ENCODE peak calls at places on chromosomes 12 and 14, in seven cellular contexts. M is PC-9, P is GM12878, N is neural progenitor cell, O is hepatocyte, B is K562, W is astrocyte. R is an unnamed sample.

GRCh38 chr14:90483117-90483516 is 86.3 kb downstream of the CALM1 start:
- DNase-seq in B (no peak), O (no peak), P (no peak), W (no peak), N (no peak), M (no peak), R (no peak)

GRCh38 chr14:74846968-74847549 is 28.9 kb downstream of the PROX2 start:
- DNase-seq in W (peak; percentile 67), P (no peak), B (peak; percentile 23), O (no peak), M (no peak), N (no peak), R (peak; percentile 45)

GRCh38 chr12:95838125-95838524 is 20.6 kb upstream of the SNRPF start:
- DNase-seq in M (no peak), O (peak; percentile 41), P (no peak), W (peak; percentile 49), N (no peak), B (no peak), R (peak; percentile 85)

GRCh38 chr14:27929823-27930347 is 836.7 kb upstream of the FOXG1 start:
- DNase-seq in P (no peak), O (no peak), M (no peak), N (no peak), W (no peak), B (no peak), R (no peak)

GRCh38 chr12:28079539-28079938 is 107.0 kb upstream of the PTHLH start:
- DNase-seq in B (no peak), P (no peak), W (no peak), M (no peak), O (no peak), N (no peak), R (no peak)

GRCh38 chr12:9754984-9755383 is 5.7 kb downstream of the CD69 start:
- DNase-seq in O (no peak), B (no peak), M (no peak), N (no peak), W (no peak), P (no peak), R (no peak)

GRCh38 chr12:132523576-132524331 is 33.8 kb downstream of the FBRSL1 start:
- DNase-seq in N (peak; percentile 75), M (no peak), W (no peak), P (no peak), B (peak; percentile 68), O (peak; percentile 74), R (peak; percentile 66)

GRCh38 chr14:33986804-33987203 is 35.9 kb upstream of the EGLN3 start:
- DNase-seq in B (no peak), O (peak; percentile 39), W (peak; percentile 97), N (no peak), P (no peak), M (peak; percentile 71), R (peak; percentile 75)

GRCh38 chr14:36773558-36773957 is 111.9 kb downstream of the PAX9 start:
- DNase-seq in M (peak; percentile 54), P (no peak), W (peak; percentile 14), O (no peak), N (no peak), B (no peak), R (peak; percentile 66)
- H2AFZ ChIP-seq in M (no peak overlapping the region), P (no peak overlapping the region), W (no peak overlapping the region), O (no peak overlapping the region), N (no peak overlapping the region), B (no peak overlapping the region), R (no peak overlapping the region)

GRCh38 chr14:101082036-101082435 is 178.5 kb upstream of the RTL1 start:
- DNase-seq in N (no peak), M (no peak), B (no peak), W (no peak), O (no peak), P (no peak), R (no peak)

GRCh38 chr14:101082436-101083384 is 179.2 kb upstream of the RTL1 start:
- DNase-seq in N (no peak), B (no peak), P (no peak), O (no peak), W (no peak), M (no peak), R (no peak)

GRCh38 chr14:101084436-101084826 is 180.9 kb upstream of the RTL1 start:
- DNase-seq in M (no peak), B (no peak), W (no peak), P (no peak), O (no peak), N (no peak), R (no peak)

GRCh38 chr14:101080922-101081593 is 177.5 kb upstream of the RTL1 start:
- DNase-seq in B (no peak), O (no peak), P (no peak), M (no peak), W (no peak), N (no peak), R (no peak)

DNA sequence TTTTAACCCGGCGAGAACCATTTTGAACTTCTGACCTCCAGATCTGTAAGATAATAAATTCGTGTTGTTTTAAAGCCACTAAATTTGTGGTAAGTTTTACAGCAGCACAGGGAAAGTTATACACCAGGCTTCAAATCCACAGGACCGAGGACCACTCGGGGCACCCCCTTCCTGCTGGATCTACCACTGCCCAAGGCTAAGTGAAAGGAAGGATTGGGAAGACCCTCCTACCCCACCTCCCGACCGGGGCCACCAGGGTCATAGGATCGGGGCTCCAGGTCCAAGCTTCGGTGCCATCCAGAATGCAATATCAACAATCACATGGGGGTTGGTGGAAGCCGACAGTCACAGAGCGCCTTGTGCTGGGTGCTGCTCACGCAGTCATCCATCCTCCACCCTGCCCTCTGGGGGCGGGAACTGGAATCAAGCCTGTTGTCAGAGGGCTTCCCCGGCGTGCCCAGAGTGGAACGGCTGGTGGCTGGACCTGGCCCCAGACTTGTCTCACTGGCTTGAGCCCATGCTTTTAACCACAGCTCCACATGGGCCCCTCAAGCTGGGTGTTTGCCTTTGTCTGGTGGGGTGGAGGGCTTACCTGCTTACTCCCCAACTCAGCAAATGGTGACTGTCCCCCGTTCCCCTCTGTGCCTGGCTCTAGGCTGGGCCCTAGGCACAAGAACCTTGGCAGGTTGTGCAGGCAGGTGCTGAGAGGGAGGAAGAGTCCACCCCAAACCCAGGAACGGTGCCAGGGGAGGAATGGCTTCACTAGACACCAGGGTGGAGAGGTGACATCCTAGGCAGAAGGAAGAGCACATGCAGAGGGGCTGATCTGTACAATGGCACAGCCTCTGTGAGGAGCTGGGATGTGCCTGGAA is 180.3 kb upstream of the RTL1 start:
- DNase-seq in N (peak; percentile 58), P (no peak), M (no peak), O (no peak), B (peak; percentile 33), W (no peak), R (peak; percentile 27)
- TF ChIP-seq CTCF in N (peak; percentile 51), P (no peak), M (no peak), O (peak; percentile 11), B (peak; percentile 36), W (no peak), R (peak; percentile 38)

GRCh38 chr14:58104808-58105207 is 47.2 kb downstream of the ARMH4 start:
- DNase-seq in N (no peak), P (no peak), W (peak; percentile 91), M (peak; percentile 71), B (no peak), O (no peak), R (peak; percentile 100)
- H3K4me1 ChIP-seq in N (no peaks in the 10 kb centered on the region), P (no peaks in the 10 kb centered on the region), W (peaks cover 14% of the 10 kb centered on the region), M (no peaks in the 10 kb centered on the region), B (no peaks in the 10 kb centered on the region), O (no peaks in the 10 kb centered on the region), R (peaks cover 54% of the 10 kb centered on the region)

DNA sequence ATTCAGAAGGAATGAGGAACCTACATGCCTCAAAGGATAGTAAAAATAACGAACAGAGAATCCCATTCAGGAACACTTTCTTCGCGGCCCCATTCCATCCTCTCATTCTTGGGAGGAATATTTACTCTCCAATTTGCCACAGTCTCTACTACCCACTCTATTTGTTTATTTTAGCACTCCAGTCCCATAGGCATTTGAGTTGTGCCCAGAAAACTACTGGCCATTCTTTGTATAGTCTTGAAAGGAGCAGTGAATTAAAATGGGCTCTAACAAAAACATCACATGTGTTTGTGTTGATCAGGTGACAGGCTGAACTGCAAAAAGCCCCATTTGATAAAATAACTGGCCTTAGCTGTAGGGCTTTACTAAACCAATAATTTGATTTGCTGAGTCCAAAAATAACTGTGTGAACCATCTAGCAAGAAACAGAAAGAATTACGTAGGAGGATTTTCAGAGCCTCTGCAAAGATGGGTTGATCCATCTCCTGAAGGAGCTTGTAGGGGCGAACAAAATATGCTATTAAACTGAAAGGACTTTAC is 142.2 kb upstream of the CPNE8 start:
- DNase-seq in P (no peak), O (no peak), W (no peak), B (no peak), M (no peak), N (no peak), R (no peak)
- H2AFZ ChIP-seq in P (no peak overlapping the region), O (no peak overlapping the region), W (no peak overlapping the region), B (no peak overlapping the region), M (no peak overlapping the region), N (peak overlapping the region; percentile 32), R (no peak overlapping the region)

GRCh38 chr12:74537126-74537706 is 419 bp upstream of the ATXN7L3B start:
- DNase-seq in N (peak; percentile 41), M (peak; percentile 55), P (peak; percentile 48), O (peak; percentile 58), B (peak; percentile 64), W (peak; percentile 44), R (peak; percentile 75)
- TF ChIP-seq CTCF in N (peak; percentile 70), M (peak; percentile 89), P (peak; percentile 76), O (peak; percentile 79), B (peak; percentile 56), W (peak; percentile 79), R (peak; percentile 86)

GRCh38 chr12:8037046-8037663 is 4.6 kb downstream of the FOXJ2 start:
- DNase-seq in O (no peak), M (no peak), P (no peak), W (no peak), N (no peak), B (no peak), R (no peak)
- H3K4me1 ChIP-seq in O (peaks cover 39% of the 10 kb centered on the region), M (peaks cover 38% of the 10 kb centered on the region), P (peaks cover 17% of the 10 kb centered on the region), W (peaks cover 42% of the 10 kb centered on the region), N (peaks cover 35% of the 10 kb centered on the region), B (peaks cover 39% of the 10 kb centered on the region), R (peaks cover 19% of the 10 kb centered on the region)